ENCODE peak calls at places on chromosome 6, in five cellular contexts. Q, X, D, S and H are unnamed samples.

GRCh38 chr6:35977308-35977707 is 47.1 kb downstream of the SLC26A8 start:
- DNase-seq in X (no peak), S (no peak), Q (no peak), D (no peak), H (no peak)

GRCh38 chr6:142822882-142823578 is 121.9 kb downstream of the HIVEP2 start:
- DNase-seq in Q (no peak), S (no peak), X (no peak), D (no peak), H (no peak)

GRCh38 chr6:126716012-126716411 is 376.1 kb downstream of the CENPW start:
- DNase-seq in S (no peak), X (no peak), D (no peak), Q (no peak), H (no peak)

GRCh38 chr6:100913400-100914276 is 32.5 kb upstream of the ASCC3 start:
- DNase-seq in Q (no peak), X (no peak), D (no peak), S (no peak), H (no peak)

GRCh38 chr6:163571730-163572129 is 157.2 kb downstream of the QKI start:
- DNase-seq in Q (no peak), D (no peak), S (no peak), X (no peak), H (no peak)

GRCh38 chr6:36968266-36968977 is 13.9 kb downstream of the PI16 start:
- DNase-seq in Q (no peak), X (no peak), D (no peak), S (peak; percentile 18), H (no peak)

GRCh38 chr6:36226648-36227047 is 30.1 kb downstream of the BRPF3 start:
- DNase-seq in D (no peak), X (no peak), Q (no peak), S (no peak), H (no peak)

GRCh38 chr6:36581716-36582115 is 12.4 kb upstream of the SRSF3 start:
- DNase-seq in X (peak; percentile 30), Q (no peak), D (no peak), S (no peak), H (no peak)

GRCh38 chr6:106773956-106774629 is 144.7 kb downstream of the QRSL1 start:
- DNase-seq in D (no peak), Q (no peak), X (no peak), S (no peak), H (no peak)

GRCh38 chr6:32973934-32974333 is 5.5 kb downstream of the BRD2 start:
- DNase-seq in X (peak; percentile 45), D (no peak), S (peak; percentile 70), Q (no peak), H (no peak)

GRCh38 chr6:98980814-98981213 is 33.1 kb upstream of the FBXL4 start:
- DNase-seq in D (no peak), S (no peak), Q (no peak), X (no peak), H (no peak)

GRCh38 chr6:150756170-150756569 is 109.3 kb upstream of the MTHFD1L start:
- DNase-seq in Q (no peak), X (no peak), S (no peak), D (no peak), H (no peak)

GRCh38 chr6:924661-925060 is 231.7 kb upstream of the EXOC2 start:
- DNase-seq in Q (no peak), D (no peak), X (no peak), S (no peak), H (no peak)

GRCh38 chr6:53436904-53437303 is 88.2 kb upstream of the ELOVL5 start:
- DNase-seq in S (peak; percentile 50), Q (no peak), D (no peak), X (peak; percentile 7), H (no peak)

GRCh38 chr6:131784561-131784960 is 23.3 kb upstream of the ENPP1 start:
- DNase-seq in S (no peak), Q (no peak), X (no peak), D (no peak), H (no peak)

GRCh38 chr6:70369332-70369950 is 43.9 kb upstream of the FAM135A start:
- DNase-seq in D (no peak), Q (peak; percentile 66), X (peak; percentile 61), S (peak; percentile 76), H (peak; percentile 82)

GRCh38 chr6:37303891-37304503 is 46.1 kb upstream of the TMEM217 start:
- DNase-seq in S (peak; percentile 68), X (peak; percentile 32), Q (no peak), D (no peak), H (no peak)

GRCh38 chr6:105609375-105609991 is 206.6 kb upstream of the PREP start:
- DNase-seq in X (peak; percentile 86), D (no peak), S (peak; percentile 16), Q (no peak), H (no peak)

GRCh38 chr6:45590225-45590624 is 212.5 kb upstream of the SUPT3H start:
- DNase-seq in X (peak; percentile 20), Q (peak; percentile 6), D (no peak), S (peak; percentile 58), H (no peak)

GRCh38 chr6:170575250-170575649 is 9.2 kb downstream of the PDCD2 start:
- DNase-seq in S (peak; percentile 26), D (no peak), Q (no peak), X (peak; percentile 20), H (no peak)

GRCh38 chr6:157539900-157540752 is 159.1 kb downstream of the ZDHHC14 start:
- DNase-seq in X (no peak), Q (no peak), D (no peak), S (no peak), H (no peak)

GRCh38 chr6:71124340-71124739 is 164.3 kb upstream of the OGFRL1 start:
- DNase-seq in D (no peak), X (peak; percentile 67), S (peak; percentile 28), Q (no peak), H (no peak)

GRCh38 chr6:129853996-129854711 is 7.0 kb downstream of the TMEM244 start:
- DNase-seq in D (no peak), S (no peak), X (peak; percentile 9), Q (no peak), H (no peak)

GRCh38 chr6:90072501-90072900 is 178.2 kb downstream of the GJA10 start:
- DNase-seq in X (no peak), D (no peak), S (no peak), Q (no peak), H (no peak)

GRCh38 chr6:17039266-17039665 is 62.6 kb upstream of the STMND1 start:
- DNase-seq in D (no peak), S (peak; percentile 18), X (no peak), Q (no peak), H (no peak)

GRCh38 chr6:17043148-17043522 is 58.7 kb upstream of the STMND1 start:
- DNase-seq in X (no peak), S (no peak), D (no peak), Q (no peak), H (no peak)

GRCh38 chr6:17045581-17046322 is 56.1 kb upstream of the STMND1 start:
- DNase-seq in Q (no peak), S (peak; percentile 48), X (peak; percentile 31), D (no peak), H (no peak)

GRCh38 chr6:17038316-17038715 is 63.5 kb upstream of the STMND1 start:
- DNase-seq in X (no peak), Q (no peak), S (peak; percentile 45), D (no peak), H (no peak)

DNA sequence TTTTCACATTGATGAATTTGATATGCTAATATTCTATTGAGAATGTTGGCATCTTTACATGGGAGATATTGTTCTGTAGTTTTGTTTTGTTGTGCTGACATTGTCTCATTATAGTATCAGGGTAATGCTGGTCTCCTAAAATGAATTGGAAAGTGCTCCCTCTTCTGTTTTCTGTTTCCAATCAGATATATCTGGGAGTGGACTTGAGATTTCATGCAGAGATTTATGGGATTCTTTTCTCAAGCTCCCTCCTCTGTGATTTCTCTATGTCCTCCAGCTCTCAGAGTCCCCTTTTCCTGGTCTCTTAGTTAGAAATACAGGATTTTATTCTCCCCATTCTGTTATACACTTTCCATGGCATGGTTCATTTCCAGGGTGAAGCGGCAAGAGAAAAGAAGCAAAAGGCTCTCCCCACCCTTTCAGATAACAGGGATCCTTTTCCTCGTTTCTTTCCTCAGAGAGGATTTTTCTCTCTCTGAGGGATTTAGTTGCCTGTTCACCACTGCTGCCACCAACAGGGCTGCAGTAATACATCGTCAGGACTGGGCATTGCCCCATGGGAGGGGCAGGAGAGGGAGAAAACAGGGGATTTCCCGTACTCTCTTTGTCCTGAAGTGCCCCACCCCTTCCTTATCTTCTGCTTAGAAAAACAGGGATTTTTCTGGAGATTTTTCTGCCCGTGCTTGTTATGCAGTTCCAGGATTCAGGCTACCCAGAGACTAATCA is 59.3 kb upstream of the STMND1 start:
- DNase-seq in D (no peak), Q (no peak), X (peak; percentile 48), S (peak; percentile 78), H (no peak)
- TF ChIP-seq CTCF in D (peak; percentile 21), Q (peak; percentile 11), X (peak; percentile 57), S (peak; percentile 43), H (no peak)

DNA sequence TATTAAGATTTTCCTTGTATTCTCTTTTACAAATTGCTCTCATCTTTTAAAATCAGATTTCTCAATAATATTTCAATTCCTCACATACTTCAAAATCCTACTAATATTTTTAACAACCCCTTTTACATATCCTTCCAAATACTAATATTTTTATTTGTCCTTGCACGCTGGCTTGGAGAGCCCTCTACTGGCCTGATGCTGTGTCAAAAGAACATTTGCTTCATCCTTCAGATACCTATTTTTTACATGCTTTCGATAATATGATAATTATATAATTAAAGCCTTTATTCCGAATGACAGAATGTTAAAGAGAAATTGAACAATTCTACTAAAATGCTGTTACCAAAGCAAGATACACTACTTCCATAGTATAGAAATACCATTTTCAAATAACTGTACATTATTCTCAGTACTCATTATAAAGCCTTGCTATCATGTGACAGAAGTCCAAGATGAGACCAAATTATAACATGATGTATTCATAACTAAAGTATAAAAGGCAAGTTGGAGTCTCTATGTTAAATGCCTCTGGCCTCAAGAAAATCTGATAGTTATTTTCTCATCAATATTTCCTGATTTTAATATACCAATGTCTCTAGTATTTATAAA is 39.0 kb upstream of the PLN start:
- DNase-seq in S (peak; percentile 63), D (no peak), Q (no peak), X (peak; percentile 40), H (no peak)
- TF ChIP-seq CTCF in S (peak; percentile 85), D (no peak), Q (no peak), X (peak; percentile 86), H (no peak)

DNA sequence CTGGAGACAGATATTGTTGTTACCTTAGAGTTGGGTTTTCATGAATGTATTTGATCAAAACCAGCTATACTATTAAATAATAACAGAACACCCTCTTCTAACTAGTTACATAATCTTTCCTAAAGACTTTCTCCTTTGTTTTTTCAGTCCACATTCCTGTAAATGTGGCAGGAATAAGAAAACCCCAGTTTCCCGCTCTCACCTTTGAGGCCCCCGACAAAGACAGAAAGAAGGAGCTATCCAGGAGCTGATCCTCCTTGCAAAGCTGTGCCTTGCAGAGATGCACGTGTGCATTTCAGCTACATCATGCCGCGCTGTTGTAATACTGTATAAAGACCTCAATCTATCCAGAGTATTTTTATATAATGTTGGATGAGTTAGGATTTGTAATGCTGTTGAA is 102.7 kb downstream of the SLC22A3 start:
- DNase-seq in X (no peak), D (no peak), Q (no peak), S (no peak), H (no peak)
- TF ChIP-seq CTCF in X (no peak), D (no peak), Q (no peak), S (no peak), H (no peak)

GRCh38 chr6:121657972-121658371 is 222.5 kb downstream of the GJA1 start:
- DNase-seq in S (no peak), D (no peak), Q (no peak), X (no peak), H (no peak)

GRCh38 chr6:121664199-121664598 is 228.8 kb downstream of the GJA1 start:
- DNase-seq in D (no peak), X (no peak), Q (no peak), S (no peak), H (no peak)

GRCh38 chr6:121663292-121663691 is 227.8 kb downstream of the GJA1 start:
- DNase-seq in Q (no peak), D (no peak), X (no peak), S (no peak), H (no peak)

GRCh38 chr6:121660277-121660676 is 224.8 kb downstream of the GJA1 start:
- DNase-seq in D (no peak), S (no peak), Q (no peak), X (no peak), H (no peak)
- TF ChIP-seq CTCF in D (no peak), S (no peak), Q (no peak), X (no peak), H (no peak)